ENCODE peak calls at places on chromosomes 12 and 14, in five cellular contexts. W, F, H, D and U are unnamed samples.

GRCh38 chr14:54147758-54148157 is 191.1 kb upstream of the BMP4 start:
- DNase-seq in W (no peak), F (no peak), H (no peak), D (no peak), U (no peak)

GRCh38 chr12:27828196-27828595 is 48.2 kb upstream of the MANSC4 start:
- DNase-seq in W (no peak), F (no peak), H (no peak), D (no peak), U (no peak)

GRCh38 chr12:29739279-29739991 is 44.3 kb downstream of the TMTC1 start:
- DNase-seq in W (no peak), F (no peak), H (no peak), D (no peak), U (no peak)

GRCh38 chr14:72518809-72519377 is 375.0 kb downstream of the DPF3 start:
- DNase-seq in W (no peak), F (no peak), H (no peak), D (no peak), U (no peak)

GRCh38 chr12:122851820-122852219 is 16.6 kb downstream of the HIP1R start:
- DNase-seq in W (no peak), F (no peak), H (no peak), D (no peak), U (peak; percentile 38)

GRCh38 chr14:34013714-34014055 is 62.8 kb upstream of the EGLN3 start:
- DNase-seq in W (no peak), F (no peak), H (no peak), D (no peak), U (no peak)

GRCh38 chr14:91732859-91733477 is 1.1 kb upstream of the CATSPERB start:
- DNase-seq in W (no peak), F (no peak), H (no peak), D (no peak), U (no peak)

GRCh38 chr12:14777271-14777670 is 26.0 kb downstream of the WBP11 start:
- DNase-seq in W (no peak), F (no peak), H (no peak), D (peak; percentile 72), U (no peak)

GRCh38 chr14:75689012-75689411 is 28.0 kb downstream of the TTLL5 start:
- DNase-seq in W (no peak), F (no peak), H (no peak), D (no peak), U (no peak)

GRCh38 chr12:112121780-112122565 is 3.4 kb upstream of the TRAFD1 start:
- DNase-seq in W (no peak), F (peak; percentile 35), H (peak; percentile 74), D (peak; percentile 60), U (no peak)

GRCh38 chr14:92952497-92953298 is 29.7 kb downstream of the CHGA start:
- DNase-seq in W (no peak), F (no peak), H (peak; percentile 78), D (no peak), U (no peak)

GRCh38 chr12:130367003-130367402 is 29.3 kb downstream of the PIWIL1 start:
- DNase-seq in W (no peak), F (no peak), H (no peak), D (no peak), U (no peak)

GRCh38 chr14:49193365-49194050 is 392.7 kb downstream of the RPS29 start:
- DNase-seq in W (no peak), F (no peak), H (no peak), D (no peak), U (no peak)

GRCh38 chr12:116066381-116067230 is 210.9 kb downstream of the MED13L start:
- DNase-seq in W (no peak), F (peak; percentile 34), H (peak; percentile 51), D (peak; percentile 57), U (peak; percentile 57)

GRCh38 chr12:685388-685787 is 22.1 kb upstream of the NINJ2 start:
- DNase-seq in W (no peak), F (no peak), H (no peak), D (no peak), U (peak; percentile 18)

GRCh38 chr14:103899316-103899715 is 28.9 kb upstream of the TDRD9 start:
- DNase-seq in W (no peak), F (no peak), H (no peak), D (no peak), U (no peak)

GRCh38 chr12:53461059-53461458 is 9.2 kb downstream of the PCBP2 start:
- DNase-seq in W (no peak), F (no peak), H (no peak), D (no peak), U (no peak)

GRCh38 chr14:95500772-95501401 is 15.6 kb downstream of the SYNE3 start:
- DNase-seq in W (no peak), F (no peak), H (no peak), D (peak; percentile 51), U (no peak)

GRCh38 chr14:99440278-99440677 is 40.4 kb downstream of the SETD3 start:
- DNase-seq in W (no peak), F (no peak), H (no peak), D (no peak), U (no peak)
- TF ChIP-seq CTCF in W (peak; percentile 40), F (no peak), H (no peak), D (no peak), U (no peak)

GRCh38 chr12:88878295-88878694 is 298.0 kb upstream of the KITLG start:
- DNase-seq in W (no peak), F (no peak), H (no peak), D (no peak), U (no peak)
- TF ChIP-seq CTCF in W (no peak), F (no peak), H (no peak), D (no peak), U (no peak)

GRCh38 chr12:16950041-16950677 is 344.2 kb upstream of the LMO3 start:
- DNase-seq in W (no peak), F (no peak), H (no peak), D (no peak), U (peak; percentile 7)
- TF ChIP-seq CTCF in W (no peak), F (no peak), H (no peak), D (no peak), U (no peak)

DNA sequence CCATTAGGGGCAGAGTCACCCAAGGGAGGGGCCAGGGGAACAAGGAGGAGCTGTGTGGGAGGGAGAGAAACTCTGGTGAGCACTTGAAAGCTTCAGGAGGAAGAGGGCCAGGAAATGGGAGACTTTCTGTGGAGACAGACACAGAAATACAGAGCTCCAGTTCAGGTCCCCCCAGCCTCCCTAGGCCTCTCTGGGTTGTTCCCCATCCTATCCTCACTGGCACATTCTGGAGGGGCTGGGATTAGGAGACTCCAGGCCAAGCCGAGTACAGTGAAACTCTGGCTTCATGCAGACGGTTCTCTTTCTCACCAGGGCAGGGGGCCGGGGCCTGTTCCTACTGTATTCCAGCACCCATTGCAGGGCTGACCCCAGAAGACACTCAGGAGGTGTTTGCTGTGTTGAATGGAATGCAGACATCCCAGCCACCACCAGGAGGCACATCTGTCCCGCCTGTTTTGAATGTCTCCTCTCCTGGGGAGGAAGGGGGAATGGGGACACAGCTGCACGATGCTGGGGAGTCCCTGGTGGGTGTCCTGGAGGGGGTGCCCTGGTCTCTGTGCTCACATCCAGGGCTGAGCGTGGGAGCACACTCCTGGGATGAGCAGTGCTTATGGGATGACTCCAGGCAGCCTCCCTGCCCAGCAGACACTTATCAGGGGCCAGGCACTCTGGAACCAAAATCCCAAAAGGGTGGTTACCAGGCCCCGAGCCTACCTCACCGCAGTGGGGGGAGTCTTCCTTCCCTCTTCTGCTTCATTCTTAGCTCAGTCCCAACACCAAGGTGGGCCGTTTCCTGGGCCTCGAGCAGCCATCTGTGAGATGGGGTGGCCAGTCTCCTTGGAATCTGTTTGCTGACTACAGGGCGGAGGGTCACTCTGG is 5.5 kb upstream of the KRT84 start:
- DNase-seq in W (no peak), F (peak; percentile 62), H (no peak), D (no peak), U (peak; percentile 47)
- TF ChIP-seq CTCF in W (peak; percentile 71), F (peak; percentile 61), H (peak; percentile 42), D (no peak), U (peak; percentile 79)

GRCh38 chr12:81798294-81798693 is 39.1 kb upstream of the PPFIA2 start:
- DNase-seq in W (no peak), F (no peak), H (no peak), D (no peak), U (no peak)

GRCh38 chr12:81792666-81793065 is 33.5 kb upstream of the PPFIA2 start:
- DNase-seq in W (no peak), F (no peak), H (no peak), D (no peak), U (no peak)

GRCh38 chr12:81800298-81801148 is 41.4 kb upstream of the PPFIA2 start:
- DNase-seq in W (no peak), F (no peak), H (no peak), D (no peak), U (no peak)

GRCh38 chr12:81797100-81797499 is 38.0 kb upstream of the PPFIA2 start:
- DNase-seq in W (no peak), F (peak; percentile 1), H (no peak), D (no peak), U (no peak)
- TF ChIP-seq CTCF in W (peak; percentile 73), F (peak; percentile 19), H (peak; percentile 7), D (no peak), U (peak; percentile 77)

DNA sequence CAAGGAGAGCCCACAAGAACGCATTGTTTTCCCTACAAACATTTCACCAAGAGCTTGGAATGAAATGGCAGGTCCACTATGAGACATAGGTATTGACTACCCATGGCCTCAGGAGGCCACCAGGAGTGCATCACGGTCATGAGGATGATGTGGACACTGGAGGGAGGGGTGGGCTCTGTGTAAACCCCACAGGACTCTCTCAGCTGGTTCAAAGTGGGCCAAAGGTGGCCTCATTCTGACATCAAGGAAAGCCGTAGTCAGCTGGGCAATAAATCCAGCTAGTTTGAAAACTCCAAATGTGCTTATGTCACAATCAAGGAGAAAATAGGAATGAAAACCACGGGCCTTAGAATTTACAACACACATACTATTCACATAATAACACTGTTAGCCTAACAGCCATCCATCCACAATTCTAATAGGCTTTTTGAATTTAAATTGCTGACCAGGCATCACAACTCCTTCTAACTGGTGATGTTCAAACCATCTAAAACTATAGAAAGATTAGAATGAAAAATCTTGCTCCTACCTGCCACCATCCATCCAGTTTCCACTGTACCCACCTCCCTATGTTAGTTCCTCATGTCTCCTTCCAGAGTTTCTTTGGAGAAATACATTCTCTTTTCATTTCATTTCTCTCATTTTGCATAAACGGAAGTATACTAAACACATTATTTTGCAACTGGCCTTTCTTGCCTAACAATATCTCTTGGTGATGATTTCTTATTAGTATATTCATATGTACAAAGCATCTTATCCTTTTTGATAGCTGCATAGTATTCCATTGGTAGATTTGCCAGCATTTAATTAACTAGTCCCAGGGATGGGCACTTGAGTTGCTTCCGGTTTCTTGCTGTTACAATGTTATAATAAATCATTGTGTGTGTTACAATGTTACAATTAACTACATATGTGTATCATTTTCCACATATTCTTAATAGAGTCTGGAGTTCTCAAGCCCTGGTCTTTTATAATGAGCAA is 21.5 kb downstream of the CMKLR1 start:
- DNase-seq in W (no peak), F (no peak), H (no peak), D (no peak), U (no peak)
- TF ChIP-seq CTCF in W (no peak), F (no peak), H (no peak), D (no peak), U (no peak)

DNA sequence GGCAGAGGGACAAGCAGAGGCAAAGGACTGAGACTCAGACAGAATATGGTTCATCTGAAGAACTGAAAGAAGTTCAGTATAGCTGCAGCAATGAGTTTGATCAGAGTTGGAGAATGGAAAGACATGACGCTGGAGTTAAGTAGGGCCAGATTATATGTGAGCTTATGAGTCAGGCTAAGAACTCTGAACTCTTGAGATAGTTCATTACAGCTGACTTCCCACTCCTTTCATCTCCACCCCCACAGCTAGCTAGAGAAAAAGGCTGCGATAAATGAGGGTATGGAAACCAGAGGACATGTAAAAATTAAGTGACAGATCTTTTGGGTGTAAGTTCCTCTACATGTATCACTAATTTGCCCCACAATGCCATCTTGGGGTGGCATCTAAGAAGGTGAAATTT is 28.7 kb downstream of the PYM1 start:
- DNase-seq in W (no peak), F (no peak), H (no peak), D (no peak), U (no peak)
- TF ChIP-seq CTCF in W (no peak), F (no peak), H (no peak), D (no peak), U (no peak)

GRCh38 chr12:30837595-30837994 is 82.8 kb upstream of the CAPRIN2 start:
- DNase-seq in W (no peak), F (no peak), H (no peak), D (no peak), U (no peak)
- TF ChIP-seq CTCF in W (no peak), F (no peak), H (no peak), D (no peak), U (no peak)